ENCODE peak calls at places on chromosome 11, in nine cellular contexts. F is body of pancreas, T is SK-N-SH, Q is ovary, S is cardiac muscle cell, D is sigmoid colon, P is astrocyte, R is osteoblast, G is adrenal gland. O is an unnamed sample. For H3K4me1 and H3K36me3, the result is how much of the 10 kb centered on the place peaks cover.

GRCh38 chr11:78562398-78562797 is 12.3 kb downstream of the NARS2 start:
- DNase-seq in G (no peak), P (peak), T (no peak), D (no peak), F (no peak), R (peak), S (peak), Q (no peak), O (no peak)

GRCh38 chr11:108751444-108751843 is 86.6 kb downstream of the DDX10 start:
- DNase-seq in S (no peak), D (no peak), T (no peak), Q (no peak), G (no peak), R (no peak), P (no peak), F (no peak), O (no peak)

GRCh38 chr11:21810650-21811049 is 382.2 kb upstream of the ANO5 start:
- DNase-seq in D (no peak), G (no peak), T (no peak), Q (no peak), S (peak), F (no peak), P (no peak), R (no peak), O (no peak)

GRCh38 chr11:125250316-125250870 is 85.8 kb downstream of the PKNOX2 start:
- DNase-seq in G (peak), S (peak), D (no peak), T (no peak), R (no peak), P (no peak), F (no peak), Q (peak), O (no peak)

GRCh38 chr11:119375629-119376196 is 5.8 kb downstream of the USP2 start:
- DNase-seq in F (peak), T (peak), D (peak), Q (peak), S (peak), R (peak), P (peak), G (peak), O (no peak)

GRCh38 chr11:59224419-59224928 is 11.7 kb upstream of the MPEG1 start:
- DNase-seq in Q (no peak), G (no peak), S (peak), P (no peak), T (no peak), F (no peak), D (peak), R (no peak), O (no peak)

GRCh38 chr11:123429336-123429735 is 733 bp upstream of the GRAMD1B start:
- DNase-seq in G (peak), F (no peak), T (no peak), S (no peak), D (no peak), Q (no peak), R (peak), P (peak), O (no peak)

GRCh38 chr11:124942446-124943202 is 6.8 kb upstream of the HEPACAM start:
- DNase-seq in G (no peak), F (no peak), P (no peak), S (no peak), R (no peak), Q (no peak), T (no peak), D (no peak), O (no peak)

GRCh38 chr11:67321313-67321871 is 18.1 kb downstream of the SSH3 start:
- DNase-seq in F (no peak), S (no peak), D (no peak), R (no peak), G (no peak), P (no peak), T (no peak), Q (no peak), O (no peak)

GRCh38 chr11:47998733-47999359 is 18.5 kb downstream of the PTPRJ start:
- DNase-seq in T (no peak), F (no peak), R (no peak), S (no peak), G (no peak), P (peak), Q (no peak), D (no peak), O (no peak)

GRCh38 chr11:43718373-43718772 is 37.8 kb downstream of the HSD17B12 start:
- DNase-seq in Q (no peak), F (no peak), S (no peak), R (no peak), T (no peak), G (no peak), D (no peak), P (no peak), O (no peak)

GRCh38 chr11:103532133-103532788 is 423.0 kb downstream of the DYNC2H1 start:
- DNase-seq in T (no peak), F (no peak), R (no peak), G (no peak), S (peak), D (no peak), P (peak), Q (no peak), O (no peak)

GRCh38 chr11:6757373-6757967 is 14.3 kb downstream of the OR2AG2 start:
- DNase-seq in Q (peak), T (peak), P (peak), S (peak), D (no peak), G (peak), F (peak), R (peak), O (no peak)

GRCh38 chr11:131656179-131656838 is 285.9 kb downstream of the NTM start:
- DNase-seq in G (no peak), D (no peak), Q (no peak), P (no peak), F (no peak), R (peak), S (no peak), T (no peak), O (no peak)

GRCh38 chr11:112784323-112785073 is 176.7 kb upstream of the NCAM1 start:
- DNase-seq in P (peak), R (no peak), D (peak), F (peak), G (peak), S (peak), T (peak), Q (peak), O (no peak)

GRCh38 chr11:250740-251299 is 14.0 kb downstream of the PSMD13 start:
- DNase-seq in F (peak), S (peak), D (peak), P (no peak), Q (no peak), T (peak), G (peak), R (no peak), O (no peak)

GRCh38 chr11:86245369-86246292 is 1.1 kb downstream of the EED start:
- DNase-seq in F (peak), G (no peak), Q (no peak), R (peak), D (no peak), S (peak), P (no peak), T (peak), O (no peak)

GRCh38 chr11:69104212-69104855 is 51.4 kb upstream of the SMIM38 start:
- DNase-seq in S (no peak), P (no peak), T (no peak), G (no peak), Q (no peak), R (no peak), F (no peak), D (no peak), O (no peak)

GRCh38 chr11:68411501-68411991 is 49.0 kb upstream of the PPP6R3 start:
- DNase-seq in S (no peak), G (no peak), T (no peak), F (no peak), R (peak), Q (no peak), P (no peak), D (no peak), O (no peak)

GRCh38 chr11:61776561-61777075 is 15.8 kb downstream of the TMEM258 start:
- DNase-seq in G (peak), T (peak), F (peak), P (peak), Q (peak), D (no peak), S (peak), R (peak), O (no peak)

GRCh38 chr11:33703771-33704170 is 3.1 kb upstream of the C11orf91 start:
- DNase-seq in T (no peak), D (no peak), G (peak), R (no peak), Q (no peak), P (peak), S (peak), F (no peak), O (no peak)

GRCh38 chr11:112613051-112613972 is 347.9 kb upstream of the NCAM1 start:
- DNase-seq in D (no peak), T (peak), R (peak), F (peak), P (peak), S (peak), G (peak), Q (no peak), O (peak)

GRCh38 chr11:70783356-70783755 is 385.0 kb downstream of the CTTN start:
- DNase-seq in G (peak), F (no peak), T (peak), P (no peak), R (peak), S (no peak), D (no peak), Q (no peak), O (no peak)

GRCh38 chr11:9082575-9082974 is 8.8 kb downstream of the SCUBE2 start:
- DNase-seq in P (no peak), D (no peak), Q (no peak), T (no peak), S (no peak), F (no peak), G (no peak), R (no peak), O (no peak)

GRCh38 chr11:120272303-120272702 is 32.4 kb downstream of the POU2F3 start:
- DNase-seq in G (no peak), S (peak), T (no peak), Q (no peak), P (peak), R (peak), F (no peak), D (no peak), O (no peak)

GRCh38 chr11:59183768-59184167 is 11.8 kb downstream of the DTX4 start:
- DNase-seq in Q (no peak), P (no peak), G (no peak), T (no peak), F (no peak), D (peak), S (peak), R (no peak), O (no peak)

GRCh38 chr11:2307733-2308331 is 6.0 kb downstream of the TSPAN32 start:
- DNase-seq in S (no peak), T (no peak), R (peak), P (no peak), F (no peak), D (peak), Q (peak), G (no peak), O (peak)
- H3K4me1 ChIP-seq in S (under half), T (under half), R (under half), P (under half), F (under half), D (half or more), Q (under half), G (under half), O (under half)

DNA sequence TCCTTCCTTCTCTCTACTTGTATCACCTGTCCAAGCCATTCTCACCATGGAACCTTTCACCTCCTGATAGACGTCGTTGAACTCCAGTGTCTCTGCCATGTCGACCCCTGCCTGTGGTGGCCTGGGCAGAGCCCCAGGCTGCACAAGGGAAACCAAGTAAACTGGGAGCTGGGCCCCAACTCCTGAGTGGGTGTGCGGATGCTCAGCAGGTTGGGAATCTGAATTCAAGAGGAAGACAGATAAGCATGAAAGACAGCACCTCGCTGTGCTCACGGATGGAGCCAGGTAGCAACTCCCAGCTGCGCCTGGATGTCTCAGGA is 709 bp downstream of the SSRP1 start:
- DNase-seq in P (no peak), Q (no peak), T (no peak), F (no peak), S (no peak), G (no peak), R (no peak), D (no peak), O (no peak)
- H3K36me3 ChIP-seq in P (under half), Q (under half), T (under half), F (under half), S (under half), G (under half), R (under half), D (under half), O (half or more)

GRCh38 chr11:73184953-73185671 is 33.0 kb upstream of the P2RY2 start:
- DNase-seq in D (peak), P (no peak), Q (no peak), S (peak), F (peak), R (peak), G (peak), T (peak), O (peak)

GRCh38 chr11:73186886-73187285 is 31.2 kb upstream of the P2RY2 start:
- DNase-seq in D (peak), F (no peak), Q (no peak), T (no peak), P (no peak), G (no peak), S (no peak), R (no peak), O (peak)

GRCh38 chr11:73185680-73186293 is 32.3 kb upstream of the P2RY2 start:
- DNase-seq in D (peak), G (no peak), P (peak), T (no peak), F (no peak), R (peak), S (peak), Q (no peak), O (peak)

GRCh38 chr11:73187854-73188253 is 30.2 kb upstream of the P2RY2 start:
- DNase-seq in R (no peak), G (no peak), F (no peak), S (no peak), Q (no peak), T (no peak), P (no peak), D (no peak), O (no peak)

DNA sequence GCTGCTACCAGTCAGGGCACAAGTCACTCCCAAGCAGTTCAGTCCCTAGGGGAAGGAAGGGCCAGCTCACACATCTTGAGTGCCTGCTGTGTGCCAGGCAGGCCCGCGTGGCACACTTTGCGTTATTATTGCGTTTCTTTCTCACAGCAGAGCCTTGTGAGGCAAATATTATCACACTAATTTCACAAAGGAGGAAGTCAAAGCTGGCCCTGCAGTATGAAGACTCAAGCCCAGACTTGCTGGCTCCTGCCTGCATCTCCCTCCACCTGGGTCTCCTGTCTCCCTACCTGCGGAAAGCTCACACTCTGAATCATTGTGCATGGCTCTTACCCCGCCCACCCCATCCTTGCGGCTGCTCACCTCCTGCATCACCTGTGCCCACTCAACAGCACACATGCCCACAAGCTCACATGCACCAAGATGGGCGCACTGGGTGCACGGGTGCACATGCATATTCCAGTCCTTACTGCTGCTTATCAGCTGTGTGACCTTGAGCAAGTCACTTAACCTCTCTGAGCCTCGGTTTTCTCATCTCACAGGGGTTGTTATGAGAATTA is 31.7 kb upstream of the P2RY2 start:
- DNase-seq in R (no peak), S (no peak), T (no peak), P (no peak), F (no peak), Q (no peak), D (peak), G (no peak), O (peak)
- H3K4me1 ChIP-seq in R (under half), S (under half), T (under half), P (under half), F (under half), Q (under half), D (under half), G (under half), O (under half)

GRCh38 chr11:65864758-65865471 is 4.7 kb downstream of the MUS81 start:
- DNase-seq in Q (peak), D (no peak), F (no peak), G (peak), P (no peak), T (no peak), S (no peak), R (peak), O (no peak)
- H3K36me3 ChIP-seq in Q (under half), D (half or more), F (under half), G (half or more), P (under half), T (half or more), S (half or more), R (half or more), O (half or more)

DNA sequence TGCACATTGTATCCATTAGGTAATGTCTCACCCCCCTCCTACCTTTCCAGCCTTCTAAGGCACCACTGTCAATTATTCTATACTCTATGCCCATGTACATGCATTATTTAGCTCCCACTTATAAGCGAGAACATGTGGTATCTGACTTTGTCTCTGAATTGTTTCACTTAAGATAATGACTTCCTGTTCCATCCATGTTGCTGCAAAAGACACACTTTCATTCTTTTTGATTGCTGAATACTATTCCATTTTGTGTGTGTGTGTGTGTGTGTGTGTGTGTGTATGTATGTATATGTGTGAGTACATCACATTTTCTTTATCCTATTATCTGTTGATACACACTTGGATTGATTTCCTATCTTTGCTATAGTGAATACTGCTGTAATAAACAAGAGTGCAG is 84.2 kb downstream of the PGR start:
- DNase-seq in R (no peak), G (no peak), T (no peak), D (no peak), F (no peak), P (no peak), S (no peak), Q (no peak), O (no peak)
- H3K4me1 ChIP-seq in R (under half), G (under half), T (under half), D (under half), F (under half), P (under half), S (under half), Q (under half), O (under half)

GRCh38 chr11:72826942-72827480 is 12.8 kb downstream of the ATG16L2 start:
- DNase-seq in F (no peak), T (no peak), P (no peak), R (peak), S (no peak), G (no peak), D (peak), Q (no peak), O (no peak)
- H3K36me3 ChIP-seq in F (under half), T (under half), P (under half), R (under half), S (under half), G (under half), D (under half), Q (under half), O (under half)

DNA sequence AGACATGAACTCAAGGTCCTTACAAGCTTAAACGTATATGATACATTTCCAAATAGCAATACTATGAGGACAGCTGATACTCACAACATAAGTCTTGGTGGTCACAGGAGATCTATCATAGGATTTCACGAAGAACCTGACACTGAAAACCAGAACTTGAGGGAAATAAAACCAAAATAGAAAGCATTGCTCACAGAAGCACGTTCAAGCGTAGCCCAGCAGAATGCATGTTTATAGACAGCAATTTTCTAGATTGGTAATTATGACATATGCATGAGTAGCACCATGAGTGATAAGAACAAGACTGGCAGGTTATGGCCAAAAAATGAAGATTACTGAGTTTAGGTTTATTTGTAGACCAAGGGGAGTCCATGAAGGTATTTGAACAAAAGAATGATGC is 243.5 kb downstream of the ETS1 start:
- DNase-seq in R (no peak), S (no peak), P (no peak), Q (no peak), G (no peak), F (no peak), T (no peak), D (no peak), O (no peak)
- H3K4me1 ChIP-seq in R (under half), S (under half), P (under half), Q (under half), G (under half), F (under half), T (under half), D (under half), O (under half)

DNA sequence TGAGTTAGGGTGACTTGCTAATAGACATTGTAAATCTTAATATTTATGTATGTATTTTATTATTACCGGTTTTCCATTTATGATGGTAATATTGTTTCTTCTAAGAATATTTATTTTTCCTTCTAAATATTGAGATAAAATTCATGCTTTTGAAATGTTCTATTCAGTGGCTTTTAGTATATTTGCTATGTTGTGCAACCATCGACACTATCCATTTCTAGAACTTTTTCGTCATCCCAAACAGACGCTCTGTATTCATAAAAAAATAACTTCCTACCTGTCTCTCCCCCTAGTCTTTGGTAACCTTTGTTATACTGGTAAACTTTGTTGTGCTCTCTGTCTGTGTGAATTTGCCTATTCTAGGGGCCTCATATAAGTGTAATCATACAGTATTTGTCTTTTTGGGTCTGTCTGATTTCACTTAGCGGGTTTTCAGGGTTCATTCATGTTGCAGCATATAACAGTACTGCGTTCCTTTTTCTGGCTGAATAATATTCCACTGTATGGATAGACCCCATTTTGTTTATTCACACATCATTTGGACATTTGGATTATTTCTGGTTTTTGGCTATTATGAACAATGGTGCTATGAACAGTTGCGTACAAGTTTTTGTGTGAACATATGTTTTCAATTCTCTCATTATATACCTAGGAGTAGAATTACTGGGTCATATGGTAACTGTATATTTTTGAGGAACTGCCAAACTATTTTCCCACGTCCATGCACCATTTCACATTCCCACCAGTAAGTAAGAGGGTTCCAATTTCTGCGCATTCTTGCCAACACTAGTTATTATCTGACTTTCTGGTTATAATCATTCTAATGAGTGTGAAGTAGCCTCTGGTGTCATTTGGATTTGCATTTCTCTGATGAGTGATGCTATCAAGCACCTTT is 15.9 kb downstream of the NEAT1 start:
- DNase-seq in D (peak), F (no peak), R (no peak), G (no peak), T (no peak), P (no peak), Q (no peak), S (no peak), O (no peak)
- H3K36me3 ChIP-seq in D (half or more), F (under half), R (half or more), G (half or more), T (half or more), P (half or more), Q (under half), S (under half), O (half or more)

O was measured in RWPE2.